ENCODE peak calls at places on chromosomes 2 and 18, in eight cellular contexts. H is PC-3, T is GM23248, S is fibroblast of lung, P is IMR-90, Z is MM.1S, W is mammary epithelial cell, B is H9. F is an unnamed sample.

GRCh38 chr2:27720004-27720551 is 51.4 kb upstream of the MRPL33 start:
- DNase-seq in H (peak; percentile 99), T (peak; percentile 96), S (peak; percentile 96), P (peak; percentile 98), Z (no peak), W (peak; percentile 97), B (no peak), F (no peak)

GRCh38 chr2:172599917-172600316 is 44.0 kb downstream of the PDK1 start:
- DNase-seq in H (no peak), T (no peak), S (no peak), P (no peak), Z (no peak), W (no peak), B (no peak), F (no peak)

GRCh38 chr2:126704434-126705165 is 48.6 kb downstream of the GYPC start:
- DNase-seq in H (no peak), T (no peak), S (peak; percentile 53), P (peak; percentile 61), Z (no peak), W (no peak), B (no peak), F (no peak)

GRCh38 chr2:168316073-168316440 is 68.7 kb upstream of the STK39 start:
- DNase-seq in H (no peak), T (peak; percentile 37), S (no peak), P (peak; percentile 10), Z (no peak), W (no peak), B (no peak), F (no peak)

GRCh38 chr2:6943971-6944370 is 26.8 kb downstream of the RNF144A start:
- DNase-seq in H (no peak), T (no peak), S (no peak), P (no peak), Z (no peak), W (no peak), B (no peak), F (no peak)

GRCh38 chr2:96715658-96716057 is 24.2 kb downstream of the LMAN2L start:
- DNase-seq in H (no peak), T (no peak), S (no peak), P (peak; percentile 24), Z (no peak), W (no peak), B (no peak), F (no peak)

GRCh38 chr2:172560721-172561120 is 4.8 kb downstream of the PDK1 start:
- DNase-seq in H (peak; percentile 13), T (peak; percentile 9), S (no peak), P (peak; percentile 59), Z (no peak), W (no peak), B (no peak), F (no peak)

GRCh38 chr2:28338046-28338753 is 54.5 kb upstream of the FOSL2 start:
- DNase-seq in H (no peak), T (peak; percentile 95), S (peak; percentile 93), P (peak; percentile 85), Z (no peak), W (no peak), B (no peak), F (no peak)

GRCh38 chr2:143171817-143172216 is 42.6 kb downstream of the ARHGAP15 start:
- DNase-seq in H (peak; percentile 20), T (peak; percentile 33), S (peak; percentile 16), P (peak; percentile 16), Z (no peak), W (no peak), B (no peak), F (no peak)

GRCh38 chr18:68342039-68342659 is 372.8 kb downstream of the TMX3 start:
- DNase-seq in H (no peak), T (no peak), S (no peak), P (no peak), Z (no peak), W (no peak), B (no peak), F (no peak)

GRCh38 chr2:236240228-236240990 is 23.8 kb downstream of the ASB18 start:
- DNase-seq in H (no peak), T (no peak), S (peak; percentile 66), P (peak; percentile 31), Z (no peak), W (no peak), B (no peak), F (no peak)

GRCh38 chr2:204170419-204170818 is 233.9 kb downstream of the ICOS start:
- DNase-seq in H (no peak), T (no peak), S (no peak), P (no peak), Z (no peak), W (no peak), B (no peak), F (no peak)

GRCh38 chr2:147525724-147526489 is 318.9 kb upstream of the ACVR2A start:
- DNase-seq in H (peak; percentile 46), T (no peak), S (peak; percentile 6), P (no peak), Z (peak; percentile 24), W (peak; percentile 46), B (no peak), F (no peak)

GRCh38 chr18:9575558-9575957 is 38.8 kb downstream of the PPP4R1 start:
- DNase-seq in H (peak; percentile 95), T (peak; percentile 87), S (peak; percentile 92), P (peak; percentile 98), Z (no peak), W (peak; percentile 74), B (peak; percentile 49), F (no peak)

GRCh38 chr18:76532875-76533274 is 37.8 kb upstream of the ZNF516 start:
- DNase-seq in H (no peak), T (no peak), S (no peak), P (no peak), Z (no peak), W (no peak), B (no peak), F (peak; percentile 39)

GRCh38 chr2:111116843-111117665 is 3.7 kb upstream of the BCL2L11 start:
- DNase-seq in H (peak; percentile 87), T (peak; percentile 81), S (peak; percentile 67), P (peak; percentile 71), Z (peak; percentile 70), W (peak; percentile 76), B (peak; percentile 92), F (peak; percentile 91)

GRCh38 chr2:120647487-120647886 is 88.2 kb upstream of the GLI2 start:
- DNase-seq in H (peak; percentile 49), T (peak; percentile 64), S (peak; percentile 45), P (peak; percentile 89), Z (no peak), W (peak; percentile 78), B (no peak), F (no peak)

GRCh38 chr2:234275515-234275914 is 221.4 kb downstream of the ARL4C start:
- DNase-seq in H (no peak), T (no peak), S (no peak), P (no peak), Z (no peak), W (no peak), B (no peak), F (no peak)

GRCh38 chr2:149019768-149020167 is 18.7 kb upstream of the LYPD6B start:
- DNase-seq in H (no peak), T (no peak), S (no peak), P (no peak), Z (no peak), W (no peak), B (no peak), F (peak; percentile 77)

GRCh38 chr18:55588001-55588875 is at the start of gene TCF4:
- DNase-seq in H (peak; percentile 38), T (peak; percentile 86), S (peak; percentile 73), P (peak; percentile 52), Z (peak; percentile 53), W (peak; percentile 35), B (peak; percentile 73), F (peak; percentile 83)

GRCh38 chr2:118469103-118469502 is 378.3 kb downstream of the EN1 start:
- DNase-seq in H (no peak), T (no peak), S (no peak), P (no peak), Z (no peak), W (no peak), B (no peak), F (no peak)

GRCh38 chr2:118459425-118459824 is 371.2 kb downstream of the INSIG2 start:
- DNase-seq in H (no peak), T (peak; percentile 21), S (no peak), P (no peak), Z (no peak), W (no peak), B (no peak), F (peak; percentile 55)

GRCh38 chr2:118460425-118460824 is 372.2 kb downstream of the INSIG2 start:
- DNase-seq in H (peak; percentile 66), T (no peak), S (no peak), P (no peak), Z (no peak), W (peak; percentile 28), B (no peak), F (no peak)

GRCh38 chr2:118470297-118470696 is 377.2 kb downstream of the EN1 start:
- DNase-seq in H (peak; percentile 55), T (no peak), S (no peak), P (no peak), Z (no peak), W (peak; percentile 12), B (no peak), F (no peak)

GRCh38 chr2:118464546-118464945 is 376.3 kb downstream of the INSIG2 start:
- DNase-seq in H (no peak), T (no peak), S (no peak), P (no peak), Z (no peak), W (no peak), B (no peak), F (no peak)
- H3K4me2 ChIP-seq in H (no peak overlapping the region), T (no peak overlapping the region), S (no peak overlapping the region), P (no peak overlapping the region), Z (no peak overlapping the region), W (no peak overlapping the region), B (no peak overlapping the region), F (no peak overlapping the region)

GRCh38 chr2:13758412-13758811 is 874.1 kb upstream of the LRATD1 start:
- DNase-seq in H (no peak), T (no peak), S (no peak), P (no peak), Z (no peak), W (no peak), B (no peak), F (no peak)
- H3K9ac ChIP-seq in H (no peak overlapping the region), T (no peak overlapping the region), S (no peak overlapping the region), P (no peak overlapping the region), Z (no peak overlapping the region), W (no peak overlapping the region), B (no peak overlapping the region), F (no peak overlapping the region)

GRCh38 chr2:232981767-232982360 is 31.2 kb downstream of the NGEF start:
- DNase-seq in H (peak; percentile 27), T (no peak), S (no peak), P (no peak), Z (no peak), W (no peak), B (no peak), F (no peak)
- H3K4me2 ChIP-seq in H (peak overlapping the region; percentile 65), T (no peak overlapping the region), S (no peak overlapping the region), P (no peak overlapping the region), Z (no peak overlapping the region), W (no peak overlapping the region), B (no peak overlapping the region), F (no peak overlapping the region)

DNA sequence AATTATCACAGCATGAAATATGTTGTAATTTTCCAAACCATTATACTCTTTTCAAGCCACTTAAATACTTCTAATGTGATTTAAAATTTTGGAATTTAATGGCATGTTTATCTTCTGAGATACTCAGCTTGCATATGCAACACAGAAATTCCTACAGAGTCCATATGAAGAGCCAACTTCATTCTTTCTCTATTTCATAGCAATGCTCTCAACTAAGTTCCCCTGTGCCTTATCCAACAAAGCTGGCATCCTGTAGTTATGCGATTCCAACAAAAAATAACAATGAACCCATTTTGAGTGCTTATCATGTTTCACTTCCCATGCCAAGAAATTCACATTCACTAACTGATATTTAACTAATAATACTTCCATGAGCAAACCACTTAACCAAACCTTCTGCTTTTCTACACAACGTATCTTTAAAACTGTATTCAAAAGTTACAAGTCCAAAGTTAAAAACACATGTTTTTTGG is 113.4 kb upstream of the WDR75 start:
- DNase-seq in H (peak; percentile 19), T (peak; percentile 38), S (peak; percentile 76), P (peak; percentile 37), Z (no peak), W (no peak), B (no peak), F (no peak)
- H3K9ac ChIP-seq in H (no peak overlapping the region), T (no peak overlapping the region), S (no peak overlapping the region), P (no peak overlapping the region), Z (no peak overlapping the region), W (no peak overlapping the region), B (no peak overlapping the region), F (no peak overlapping the region)